ENCODE peak calls at places on chromosomes 1 and 21, in ten cellular contexts. One of them, this sample, is unnamed.

GRCh38 chr1:31848381-31848897 is 32.6 kb upstream of the SPOCD1 start:
- DNase-seq in lower lobe of right lung: no peak
- DNase-seq in astrocyte: no peak
- DNase-seq in tibial artery: no peak
- DNase-seq in ovary: no peak
- DNase-seq in fibroblast of lung: no peak
- DNase-seq in CD4-positive, alpha-beta T cell: peak; percentile 45
- DNase-seq in mucosa of descending colon: no peak
- DNase-seq in right atrium auricular region: no peak
- DNase-seq in stomach: no peak
- DNase-seq in this sample: no peak

GRCh38 chr1:226761322-226761721 is 22.2 kb upstream of the ITPKB start:
- DNase-seq in lower lobe of right lung: no peak
- DNase-seq in astrocyte: no peak
- DNase-seq in tibial artery: no peak
- DNase-seq in ovary: no peak
- DNase-seq in fibroblast of lung: no peak
- DNase-seq in CD4-positive, alpha-beta T cell: no peak
- DNase-seq in mucosa of descending colon: no peak
- DNase-seq in right atrium auricular region: no peak
- DNase-seq in stomach: no peak
- DNase-seq in this sample: no peak

GRCh38 chr1:99782920-99783319 is 16.5 kb upstream of the FRRS1 start:
- DNase-seq in lower lobe of right lung: no peak
- DNase-seq in astrocyte: no peak
- DNase-seq in tibial artery: no peak
- DNase-seq in ovary: no peak
- DNase-seq in fibroblast of lung: no peak
- DNase-seq in CD4-positive, alpha-beta T cell: no peak
- DNase-seq in mucosa of descending colon: no peak
- DNase-seq in right atrium auricular region: no peak
- DNase-seq in stomach: no peak
- DNase-seq in this sample: no peak

GRCh38 chr1:43912607-43913006 is 21.0 kb upstream of the ARTN start:
- DNase-seq in lower lobe of right lung: no peak
- DNase-seq in astrocyte: peak; percentile 64
- DNase-seq in tibial artery: no peak
- DNase-seq in ovary: no peak
- DNase-seq in fibroblast of lung: peak; percentile 48
- DNase-seq in CD4-positive, alpha-beta T cell: no peak
- DNase-seq in mucosa of descending colon: no peak
- DNase-seq in right atrium auricular region: no peak
- DNase-seq in stomach: no peak
- DNase-seq in this sample: no peak

GRCh38 chr1:35451125-35451528 is 106.1 kb downstream of the KIAA0319L start:
- DNase-seq in lower lobe of right lung: peak; percentile 86
- DNase-seq in astrocyte: peak; percentile 35
- DNase-seq in tibial artery: peak; percentile 81
- DNase-seq in ovary: peak; percentile 82
- DNase-seq in fibroblast of lung: peak; percentile 87
- DNase-seq in CD4-positive, alpha-beta T cell: peak; percentile 70
- DNase-seq in mucosa of descending colon: peak; percentile 83
- DNase-seq in right atrium auricular region: peak; percentile 88
- DNase-seq in stomach: peak; percentile 87
- DNase-seq in this sample: peak; percentile 92

GRCh38 chr1:16181887-16182719 is 26.2 kb upstream of the EPHA2 start:
- DNase-seq in lower lobe of right lung: peak; percentile 86
- DNase-seq in astrocyte: peak; percentile 86
- DNase-seq in tibial artery: peak; percentile 96
- DNase-seq in ovary: peak; percentile 91
- DNase-seq in fibroblast of lung: peak; percentile 91
- DNase-seq in CD4-positive, alpha-beta T cell: no peak
- DNase-seq in mucosa of descending colon: peak; percentile 74
- DNase-seq in right atrium auricular region: peak; percentile 96
- DNase-seq in stomach: peak; percentile 86
- DNase-seq in this sample: peak; percentile 57

GRCh38 chr1:189939967-189940366 is 537.7 kb downstream of the BRINP3 start:
- DNase-seq in lower lobe of right lung: no peak
- DNase-seq in astrocyte: peak; percentile 72
- DNase-seq in tibial artery: no peak
- DNase-seq in ovary: no peak
- DNase-seq in fibroblast of lung: peak; percentile 49
- DNase-seq in CD4-positive, alpha-beta T cell: no peak
- DNase-seq in mucosa of descending colon: no peak
- DNase-seq in right atrium auricular region: no peak
- DNase-seq in stomach: no peak
- DNase-seq in this sample: no peak

GRCh38 chr21:37868896-37869295 is 47.4 kb downstream of the KCNJ6 start:
- DNase-seq in lower lobe of right lung: no peak
- DNase-seq in astrocyte: no peak
- DNase-seq in tibial artery: no peak
- DNase-seq in ovary: no peak
- DNase-seq in fibroblast of lung: no peak
- DNase-seq in CD4-positive, alpha-beta T cell: no peak
- DNase-seq in mucosa of descending colon: no peak
- DNase-seq in right atrium auricular region: no peak
- DNase-seq in stomach: no peak
- DNase-seq in this sample: no peak

GRCh38 chr1:60169206-60169605 is 95.6 kb upstream of the C1orf87 start:
- DNase-seq in lower lobe of right lung: no peak
- DNase-seq in astrocyte: peak; percentile 63
- DNase-seq in tibial artery: no peak
- DNase-seq in ovary: no peak
- DNase-seq in fibroblast of lung: peak; percentile 51
- DNase-seq in CD4-positive, alpha-beta T cell: no peak
- DNase-seq in mucosa of descending colon: no peak
- DNase-seq in right atrium auricular region: no peak
- DNase-seq in stomach: no peak
- DNase-seq in this sample: no peak

DNA sequence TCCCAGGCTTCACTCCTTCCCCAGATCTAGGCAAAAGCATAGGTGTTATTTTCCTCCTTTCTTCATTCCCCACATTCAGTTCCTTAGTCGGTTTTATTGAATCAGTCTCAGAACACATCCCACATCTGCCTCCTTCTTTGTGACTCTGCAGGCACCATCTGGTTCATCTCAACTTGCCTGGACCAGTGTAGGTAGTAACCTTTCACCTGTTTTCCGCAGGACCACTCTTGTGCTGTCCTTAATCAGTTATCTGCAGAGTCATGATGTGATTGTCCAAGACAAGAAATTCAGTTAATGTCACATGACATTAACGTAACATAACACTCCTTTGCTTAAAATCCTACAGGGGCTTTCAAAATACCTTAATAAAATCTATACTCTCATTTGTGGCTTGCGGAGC is 174.6 kb downstream of the CHRM3 start:
- DNase-seq in lower lobe of right lung: no peak
- DNase-seq in astrocyte: no peak
- DNase-seq in tibial artery: no peak
- DNase-seq in ovary: no peak
- DNase-seq in fibroblast of lung: no peak
- DNase-seq in CD4-positive, alpha-beta T cell: no peak
- DNase-seq in mucosa of descending colon: no peak
- DNase-seq in right atrium auricular region: no peak
- DNase-seq in stomach: no peak
- DNase-seq in this sample: no peak
- H3K9me3 ChIP-seq in lower lobe of right lung: no peaks in the 10 kb centered on the region
- H3K9me3 ChIP-seq in astrocyte: no peaks in the 10 kb centered on the region
- H3K9me3 ChIP-seq in tibial artery: no peaks in the 10 kb centered on the region
- H3K9me3 ChIP-seq in ovary: no peaks in the 10 kb centered on the region
- H3K9me3 ChIP-seq in fibroblast of lung: no peaks in the 10 kb centered on the region
- H3K9me3 ChIP-seq in CD4-positive, alpha-beta T cell: no peaks in the 10 kb centered on the region
- H3K9me3 ChIP-seq in mucosa of descending colon: no peaks in the 10 kb centered on the region
- H3K9me3 ChIP-seq in right atrium auricular region: no peaks in the 10 kb centered on the region
- H3K9me3 ChIP-seq in stomach: no peaks in the 10 kb centered on the region
- H3K9me3 ChIP-seq in this sample: no peaks in the 10 kb centered on the region

GRCh38 chr1:54500030-54500389 is 48.0 kb upstream of the ACOT11 start:
- DNase-seq in lower lobe of right lung: no peak
- DNase-seq in astrocyte: no peak
- DNase-seq in tibial artery: no peak
- DNase-seq in ovary: no peak
- DNase-seq in fibroblast of lung: no peak
- DNase-seq in CD4-positive, alpha-beta T cell: no peak
- DNase-seq in mucosa of descending colon: no peak
- DNase-seq in right atrium auricular region: no peak
- DNase-seq in stomach: no peak
- DNase-seq in this sample: no peak
- H3K9me3 ChIP-seq in lower lobe of right lung: no peaks in the 10 kb centered on the region
- H3K9me3 ChIP-seq in astrocyte: no peaks in the 10 kb centered on the region
- H3K9me3 ChIP-seq in tibial artery: no peaks in the 10 kb centered on the region
- H3K9me3 ChIP-seq in ovary: no peaks in the 10 kb centered on the region
- H3K9me3 ChIP-seq in fibroblast of lung: no peaks in the 10 kb centered on the region
- H3K9me3 ChIP-seq in CD4-positive, alpha-beta T cell: no peaks in the 10 kb centered on the region
- H3K9me3 ChIP-seq in mucosa of descending colon: peaks cover 6% of the 10 kb centered on the region
- H3K9me3 ChIP-seq in right atrium auricular region: no peaks in the 10 kb centered on the region
- H3K9me3 ChIP-seq in stomach: no peaks in the 10 kb centered on the region
- H3K9me3 ChIP-seq in this sample: no peaks in the 10 kb centered on the region

DNA sequence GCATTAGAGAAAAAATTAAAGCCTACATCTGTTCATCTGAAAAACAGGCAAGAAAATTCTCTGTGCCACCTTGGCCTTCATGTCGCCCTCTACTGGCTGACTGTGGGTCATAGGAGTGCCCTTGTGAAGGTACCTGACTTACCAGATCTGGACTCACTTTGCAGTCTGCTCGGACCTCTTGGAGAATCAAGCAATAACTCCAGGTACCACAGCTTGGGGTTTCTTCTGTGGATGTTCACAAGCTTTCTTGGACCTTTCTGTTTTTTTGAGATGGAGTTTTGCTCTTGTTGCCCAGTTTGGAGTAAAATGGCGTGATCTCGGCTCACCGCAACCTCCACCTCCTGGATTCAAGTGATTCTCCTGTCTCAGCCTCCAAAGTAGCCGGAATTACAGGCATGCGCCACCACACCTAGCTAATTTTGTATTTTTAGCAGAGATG is 2.4 kb upstream of the PRAMEF18 start:
- DNase-seq in lower lobe of right lung: no peak
- DNase-seq in astrocyte: no peak
- DNase-seq in tibial artery: no peak
- DNase-seq in ovary: no peak
- DNase-seq in fibroblast of lung: no peak
- DNase-seq in CD4-positive, alpha-beta T cell: no peak
- DNase-seq in mucosa of descending colon: no peak
- DNase-seq in right atrium auricular region: peak; percentile 59
- DNase-seq in stomach: peak; percentile 41
- DNase-seq in this sample: peak; percentile 52
- H3K9me3 ChIP-seq in lower lobe of right lung: no peaks in the 10 kb centered on the region
- H3K9me3 ChIP-seq in astrocyte: peaks cover 3% of the 10 kb centered on the region
- H3K9me3 ChIP-seq in tibial artery: no peaks in the 10 kb centered on the region
- H3K9me3 ChIP-seq in ovary: no peaks in the 10 kb centered on the region
- H3K9me3 ChIP-seq in fibroblast of lung: no peaks in the 10 kb centered on the region
- H3K9me3 ChIP-seq in CD4-positive, alpha-beta T cell: no peaks in the 10 kb centered on the region
- H3K9me3 ChIP-seq in mucosa of descending colon: no peaks in the 10 kb centered on the region
- H3K9me3 ChIP-seq in right atrium auricular region: peaks cover 2% of the 10 kb centered on the region
- H3K9me3 ChIP-seq in stomach: no peaks in the 10 kb centered on the region
- H3K9me3 ChIP-seq in this sample: no peaks in the 10 kb centered on the region

DNA sequence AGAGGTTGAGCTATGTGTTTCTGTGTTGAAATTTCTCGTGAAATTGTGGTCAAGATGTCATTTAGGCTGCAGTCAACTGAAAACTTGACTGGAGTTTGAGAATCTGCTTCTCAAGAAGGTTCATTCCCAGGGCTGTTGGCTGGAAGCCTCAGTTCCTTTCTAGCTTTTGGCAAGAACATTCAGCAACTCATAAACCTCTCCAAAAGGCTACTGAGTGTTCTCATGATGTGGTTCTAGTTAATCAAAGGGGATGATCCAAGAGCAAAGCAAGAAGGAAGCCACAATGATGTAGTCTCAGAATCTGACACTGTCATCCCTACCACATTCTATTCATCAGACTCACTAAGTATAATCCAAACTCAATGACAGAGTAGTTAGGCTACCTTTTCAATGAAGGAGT is 66.6 kb downstream of the SPATA6 start:
- DNase-seq in lower lobe of right lung: no peak
- DNase-seq in astrocyte: peak; percentile 29
- DNase-seq in tibial artery: no peak
- DNase-seq in ovary: no peak
- DNase-seq in fibroblast of lung: no peak
- DNase-seq in CD4-positive, alpha-beta T cell: no peak
- DNase-seq in mucosa of descending colon: no peak
- DNase-seq in right atrium auricular region: no peak
- DNase-seq in stomach: no peak
- DNase-seq in this sample: no peak
- H3K9me3 ChIP-seq in lower lobe of right lung: no peaks in the 10 kb centered on the region
- H3K9me3 ChIP-seq in astrocyte: no peaks in the 10 kb centered on the region
- H3K9me3 ChIP-seq in tibial artery: no peaks in the 10 kb centered on the region
- H3K9me3 ChIP-seq in ovary: no peaks in the 10 kb centered on the region
- H3K9me3 ChIP-seq in fibroblast of lung: no peaks in the 10 kb centered on the region
- H3K9me3 ChIP-seq in CD4-positive, alpha-beta T cell: no peaks in the 10 kb centered on the region
- H3K9me3 ChIP-seq in mucosa of descending colon: no peaks in the 10 kb centered on the region
- H3K9me3 ChIP-seq in right atrium auricular region: no peaks in the 10 kb centered on the region
- H3K9me3 ChIP-seq in stomach: no peaks in the 10 kb centered on the region
- H3K9me3 ChIP-seq in this sample: no peaks in the 10 kb centered on the region

GRCh38 chr21:39969691-39970364 is 102.6 kb downstream of the PCP4 start:
- DNase-seq in lower lobe of right lung: no peak
- DNase-seq in astrocyte: no peak
- DNase-seq in tibial artery: no peak
- DNase-seq in ovary: no peak
- DNase-seq in fibroblast of lung: no peak
- DNase-seq in CD4-positive, alpha-beta T cell: no peak
- DNase-seq in mucosa of descending colon: no peak
- DNase-seq in right atrium auricular region: no peak
- DNase-seq in stomach: no peak
- DNase-seq in this sample: no peak

GRCh38 chr21:39971961-39972360 is 104.7 kb downstream of the PCP4 start:
- DNase-seq in lower lobe of right lung: no peak
- DNase-seq in astrocyte: no peak
- DNase-seq in tibial artery: no peak
- DNase-seq in ovary: no peak
- DNase-seq in fibroblast of lung: no peak
- DNase-seq in CD4-positive, alpha-beta T cell: no peak
- DNase-seq in mucosa of descending colon: no peak
- DNase-seq in right atrium auricular region: no peak
- DNase-seq in stomach: no peak
- DNase-seq in this sample: no peak

GRCh38 chr21:39961251-39961650 is 94.0 kb downstream of the PCP4 start:
- DNase-seq in lower lobe of right lung: no peak
- DNase-seq in astrocyte: peak; percentile 48
- DNase-seq in tibial artery: no peak
- DNase-seq in ovary: no peak
- DNase-seq in fibroblast of lung: no peak
- DNase-seq in CD4-positive, alpha-beta T cell: no peak
- DNase-seq in mucosa of descending colon: no peak
- DNase-seq in right atrium auricular region: no peak
- DNase-seq in stomach: no peak
- DNase-seq in this sample: no peak

GRCh38 chr21:39968010-39968409 is 100.8 kb downstream of the PCP4 start:
- DNase-seq in lower lobe of right lung: no peak
- DNase-seq in astrocyte: no peak
- DNase-seq in tibial artery: no peak
- DNase-seq in ovary: no peak
- DNase-seq in fibroblast of lung: no peak
- DNase-seq in CD4-positive, alpha-beta T cell: no peak
- DNase-seq in mucosa of descending colon: no peak
- DNase-seq in right atrium auricular region: no peak
- DNase-seq in stomach: no peak
- DNase-seq in this sample: no peak

GRCh38 chr21:39966786-39967185 is 99.5 kb downstream of the PCP4 start:
- DNase-seq in lower lobe of right lung: no peak
- DNase-seq in astrocyte: no peak
- DNase-seq in tibial artery: no peak
- DNase-seq in ovary: no peak
- DNase-seq in fibroblast of lung: no peak
- DNase-seq in CD4-positive, alpha-beta T cell: no peak
- DNase-seq in mucosa of descending colon: no peak
- DNase-seq in right atrium auricular region: no peak
- DNase-seq in stomach: no peak
- DNase-seq in this sample: no peak
- H3K9me3 ChIP-seq in lower lobe of right lung: no peaks in the 10 kb centered on the region
- H3K9me3 ChIP-seq in astrocyte: no peaks in the 10 kb centered on the region
- H3K9me3 ChIP-seq in tibial artery: no peaks in the 10 kb centered on the region
- H3K9me3 ChIP-seq in ovary: no peaks in the 10 kb centered on the region
- H3K9me3 ChIP-seq in fibroblast of lung: no peaks in the 10 kb centered on the region
- H3K9me3 ChIP-seq in CD4-positive, alpha-beta T cell: peaks cover 6% of the 10 kb centered on the region
- H3K9me3 ChIP-seq in mucosa of descending colon: no peaks in the 10 kb centered on the region
- H3K9me3 ChIP-seq in right atrium auricular region: no peaks in the 10 kb centered on the region
- H3K9me3 ChIP-seq in stomach: no peaks in the 10 kb centered on the region
- H3K9me3 ChIP-seq in this sample: no peaks in the 10 kb centered on the region

This sample was measured in pancreas.